ENCODE peak calls at places on chromosomes 16 and 17, in eight cellular contexts. H, C, P, N, L, R, G and I are unnamed samples.

GRCh38 chr17:28983286-28984240 is 22.3 kb downstream of the SEZ6 start:
- DNase-seq in H (no peak), C (no peak), P (no peak), N (no peak), L (no peak), R (no peak), G (no peak), I (no peak)

GRCh38 chr17:71793550-71793949 is 327.3 kb upstream of the SOX9 start:
- DNase-seq in H (no peak), C (no peak), P (peak), N (no peak), L (no peak), R (no peak), G (peak), I (no peak)

GRCh38 chr16:89121691-89122321 is 28.2 kb downstream of the ACSF3 start:
- DNase-seq in H (peak), C (peak), P (no peak), N (no peak), L (no peak), R (no peak), G (no peak), I (no peak)

GRCh38 chr16:84569382-84569987 is 48.4 kb downstream of the COTL1 start:
- DNase-seq in H (no peak), C (no peak), P (no peak), N (no peak), L (no peak), R (no peak), G (no peak), I (no peak)

GRCh38 chr16:13767215-13767614 is 152.7 kb upstream of the ERCC4 start:
- DNase-seq in H (no peak), C (no peak), P (no peak), N (no peak), L (no peak), R (no peak), G (no peak), I (no peak)

GRCh38 chr17:266219-266618 is 84.8 kb upstream of the DOC2B start:
- DNase-seq in H (peak), C (no peak), P (no peak), N (no peak), L (peak), R (peak), G (no peak), I (no peak)

GRCh38 chr17:76912585-76912984 is 44.4 kb downstream of the MGAT5B start:
- DNase-seq in H (no peak), C (no peak), P (no peak), N (no peak), L (no peak), R (no peak), G (no peak), I (no peak)

GRCh38 chr17:74466111-74466784 is at the start of gene CD300A:
- DNase-seq in H (no peak), C (peak), P (no peak), N (no peak), L (no peak), R (no peak), G (no peak), I (no peak)

GRCh38 chr16:2148714-2149629 is 547 bp downstream of the RAB26 start:
- DNase-seq in H (no peak), C (no peak), P (no peak), N (no peak), L (no peak), R (no peak), G (peak), I (no peak)

GRCh38 chr17:82258555-82258954 is 14.9 kb downstream of the CSNK1D start:
- DNase-seq in H (no peak), C (no peak), P (no peak), N (no peak), L (no peak), R (no peak), G (no peak), I (no peak)

GRCh38 chr17:37301288-37301687 is 74.5 kb upstream of the C17orf78 start:
- DNase-seq in H (no peak), C (no peak), P (no peak), N (no peak), L (no peak), R (no peak), G (no peak), I (no peak)

GRCh38 chr17:79626156-79626890 is 15.5 kb upstream of the RBFOX3 start:
- DNase-seq in H (peak), C (no peak), P (no peak), N (no peak), L (peak), R (no peak), G (no peak), I (no peak)

GRCh38 chr17:81735181-81736102 is 23.4 kb downstream of the SLC25A10 start:
- DNase-seq in H (no peak), C (no peak), P (no peak), N (no peak), L (peak), R (no peak), G (peak), I (no peak)

GRCh38 chr16:89452241-89452640 is 38.1 kb downstream of the ANKRD11 start:
- DNase-seq in H (no peak), C (no peak), P (no peak), N (no peak), L (no peak), R (no peak), G (no peak), I (no peak)

GRCh38 chr17:57756941-57757340 is 11.8 kb upstream of the CCDC182 start:
- DNase-seq in H (no peak), C (no peak), P (no peak), N (no peak), L (no peak), R (no peak), G (no peak), I (no peak)

GRCh38 chr16:13510425-13511151 is 409.4 kb upstream of the ERCC4 start:
- DNase-seq in H (no peak), C (no peak), P (no peak), N (no peak), L (no peak), R (no peak), G (no peak), I (no peak)

GRCh38 chr17:43559161-43559816 is 13.1 kb upstream of the ETV4 start:
- DNase-seq in H (no peak), C (no peak), P (no peak), N (no peak), L (no peak), R (no peak), G (no peak), I (no peak)

GRCh38 chr16:89093602-89094251 is at the start of gene ACSF3:
- DNase-seq in H (peak), C (peak), P (peak), N (peak), L (no peak), R (no peak), G (peak), I (no peak)

GRCh38 chr17:77667478-77667877 is 291.0 kb upstream of the TNRC6C start:
- DNase-seq in H (no peak), C (no peak), P (no peak), N (no peak), L (no peak), R (no peak), G (no peak), I (no peak)

GRCh38 chr16:53055603-53056527 is 1.1 kb downstream of the CHD9 start:
- DNase-seq in H (no peak), C (no peak), P (peak), N (no peak), L (no peak), R (no peak), G (peak), I (no peak)

GRCh38 chr17:17063546-17064122 is 21.4 kb downstream of the MPRIP start:
- DNase-seq in H (no peak), C (peak), P (no peak), N (no peak), L (no peak), R (no peak), G (peak), I (no peak)

GRCh38 chr17:21511368-21512195 is 135.4 kb downstream of the KCNJ12 start:
- DNase-seq in H (peak), C (peak), P (peak), N (peak), L (peak), R (peak), G (peak), I (peak)

GRCh38 chr16:67449328-67449727 is 18.4 kb downstream of the HSD11B2 start:
- DNase-seq in H (no peak), C (peak), P (no peak), N (no peak), L (no peak), R (no peak), G (no peak), I (no peak)

GRCh38 chr17:3535253-3535995 is 22.2 kb downstream of the TRPV3 start:
- DNase-seq in H (peak), C (peak), P (peak), N (no peak), L (no peak), R (peak), G (peak), I (peak)